ENCODE peak calls at places on chromosomes 4 and X, in five cellular contexts. D is ascending aorta, F is adipocyte, P is Panc1, I is HepG2. B is an unnamed sample.

GRCh38 chr4:54217642-54218486 is 11.2 kb upstream of the PDGFRA start:
- DNase-seq in I (peak; percentile 52), D (no peak), F (peak; percentile 96), P (peak; percentile 80), B (no peak)

GRCh38 chr4:186020106-186020792 is 48.7 kb upstream of the TLR3 start:
- DNase-seq in I (no peak), P (no peak), D (no peak), F (no peak), B (no peak)

GRCh38 chr4:9996319-9997110 is 24.8 kb downstream of the SLC2A9 start:
- DNase-seq in D (no peak), I (no peak), P (no peak), F (peak; percentile 17), B (no peak)

GRCh38 chr4:77074961-77075855 is 581 bp downstream of the CCNI start:
- DNase-seq in I (peak; percentile 70), D (peak; percentile 49), P (no peak), F (peak; percentile 76), B (peak; percentile 73)

GRCh38 chr4:139207873-139208403 is 30.9 kb upstream of the ELF2 start:
- DNase-seq in P (no peak), F (no peak), D (no peak), I (no peak), B (no peak)

GRCh38 chrX:2486476-2487133 is 14.2 kb downstream of the DHRSX start:
- DNase-seq in D (no peak), P (no peak), F (no peak), I (no peak), B (no peak)

GRCh38 chrX:14927391-14927790 is 54.2 kb downstream of the MOSPD2 start:
- DNase-seq in I (no peak), F (peak; percentile 70), D (no peak), P (no peak), B (no peak)

GRCh38 chrX:74458738-74459137 is 37.4 kb downstream of the SLC16A2 start:
- DNase-seq in P (peak; percentile 18), F (peak; percentile 70), I (no peak), D (no peak), B (no peak)

GRCh38 chr4:84952004-84952403 is 14.5 kb downstream of the WDFY3 start:
- DNase-seq in F (peak; percentile 56), D (no peak), I (peak; percentile 62), P (peak; percentile 18), B (no peak)

GRCh38 chr4:13535118-13535517 is 9.2 kb downstream of the NKX3-2 start:
- DNase-seq in P (no peak), D (no peak), F (no peak), I (no peak), B (no peak)

GRCh38 chr4:53734584-53735363 is 143.5 kb upstream of the LNX1 start:
- DNase-seq in F (peak; percentile 59), D (no peak), I (no peak), P (no peak), B (no peak)

GRCh38 chr4:94757192-94758140 is at the start of gene BMPR1B:
- DNase-seq in F (peak; percentile 83), D (no peak), I (no peak), P (no peak), B (no peak)

GRCh38 chrX:40132751-40133150 is 35.0 kb upstream of the BCOR start:
- DNase-seq in P (no peak), D (no peak), I (no peak), F (peak; percentile 70), B (no peak)

GRCh38 chr4:102564399-102564921 is 63.3 kb downstream of the NFKB1 start:
- DNase-seq in D (no peak), I (no peak), F (no peak), P (no peak), B (no peak)

GRCh38 chr4:72208421-72209075 is 176.7 kb downstream of the NPFFR2 start:
- DNase-seq in I (no peak), D (no peak), P (no peak), F (no peak), B (no peak)

GRCh38 chrX:72306085-72306801 is 529 bp upstream of the CITED1 start:
- DNase-seq in F (peak; percentile 27), D (no peak), P (no peak), I (no peak), B (no peak)

GRCh38 chrX:38212246-38212645 is 8.4 kb downstream of the SRPX start:
- DNase-seq in I (no peak), F (no peak), P (no peak), D (no peak), B (no peak)

GRCh38 chr4:54661686-54662085 is 3.9 kb downstream of the KIT start:
- DNase-seq in F (peak; percentile 94), I (no peak), D (no peak), P (no peak), B (no peak)

GRCh38 chrX:134551365-134552095 is 91.6 kb downstream of the HPRT1 start:
- DNase-seq in D (no peak), I (no peak), F (peak; percentile 61), P (no peak), B (no peak)

GRCh38 chr4:98958065-98958464 is 29.1 kb upstream of the EIF4E start:
- DNase-seq in F (no peak), P (no peak), I (no peak), D (no peak), B (no peak)

GRCh38 chr4:182338059-182338458 is 94.9 kb downstream of the TENM3 start:
- DNase-seq in P (no peak), F (peak; percentile 43), I (no peak), D (no peak), B (no peak)

GRCh38 chr4:66014146-66014765 is 344.0 kb upstream of the EPHA5 start:
- DNase-seq in F (no peak), D (no peak), P (no peak), I (peak; percentile 16), B (no peak)

GRCh38 chr4:138488527-138488926 is 246.4 kb upstream of the SLC7A11 start:
- DNase-seq in I (no peak), D (no peak), P (no peak), F (no peak), B (no peak)

DNA sequence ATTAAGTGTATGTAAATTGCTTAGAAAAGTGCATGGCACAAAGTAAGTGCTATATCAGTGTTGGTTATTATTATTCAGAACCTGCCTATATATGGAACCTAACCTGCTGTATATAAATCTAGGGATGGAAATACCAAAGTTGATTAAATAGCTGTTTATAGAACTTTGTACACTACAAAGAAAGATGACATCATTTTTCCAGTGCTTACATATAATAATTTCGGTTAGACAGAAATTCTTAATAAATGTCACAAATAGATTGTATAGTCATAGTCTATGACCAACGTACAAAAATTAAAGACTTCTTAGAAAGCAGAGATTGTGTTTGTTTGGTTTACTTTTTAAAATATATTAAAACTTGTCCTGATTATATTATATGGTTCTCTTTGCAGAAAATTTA is 4.4 kb downstream of the GYPB start:
- DNase-seq in F (no peak), D (no peak), I (no peak), P (no peak), B (no peak)
- H3K4me3 ChIP-seq in F (no peak overlapping the region), D (no peak overlapping the region), I (no peak overlapping the region), P (no peak overlapping the region), B (no peak overlapping the region)

GRCh38 chr4:156956359-156956758 is 15.2 kb downstream of the PDGFC start:
- DNase-seq in F (no peak), I (no peak), P (no peak), D (no peak), B (no peak)

GRCh38 chr4:156957558-156957957 is 14.0 kb downstream of the PDGFC start:
- DNase-seq in D (no peak), I (no peak), P (no peak), F (no peak), B (no peak)

GRCh38 chr4:156956947-156957346 is 14.7 kb downstream of the PDGFC start:
- DNase-seq in P (no peak), F (no peak), I (no peak), D (no peak), B (no peak)

GRCh38 chr4:156959298-156959702 is 12.3 kb downstream of the PDGFC start:
- DNase-seq in P (no peak), F (peak; percentile 72), D (no peak), I (no peak), B (no peak)

DNA sequence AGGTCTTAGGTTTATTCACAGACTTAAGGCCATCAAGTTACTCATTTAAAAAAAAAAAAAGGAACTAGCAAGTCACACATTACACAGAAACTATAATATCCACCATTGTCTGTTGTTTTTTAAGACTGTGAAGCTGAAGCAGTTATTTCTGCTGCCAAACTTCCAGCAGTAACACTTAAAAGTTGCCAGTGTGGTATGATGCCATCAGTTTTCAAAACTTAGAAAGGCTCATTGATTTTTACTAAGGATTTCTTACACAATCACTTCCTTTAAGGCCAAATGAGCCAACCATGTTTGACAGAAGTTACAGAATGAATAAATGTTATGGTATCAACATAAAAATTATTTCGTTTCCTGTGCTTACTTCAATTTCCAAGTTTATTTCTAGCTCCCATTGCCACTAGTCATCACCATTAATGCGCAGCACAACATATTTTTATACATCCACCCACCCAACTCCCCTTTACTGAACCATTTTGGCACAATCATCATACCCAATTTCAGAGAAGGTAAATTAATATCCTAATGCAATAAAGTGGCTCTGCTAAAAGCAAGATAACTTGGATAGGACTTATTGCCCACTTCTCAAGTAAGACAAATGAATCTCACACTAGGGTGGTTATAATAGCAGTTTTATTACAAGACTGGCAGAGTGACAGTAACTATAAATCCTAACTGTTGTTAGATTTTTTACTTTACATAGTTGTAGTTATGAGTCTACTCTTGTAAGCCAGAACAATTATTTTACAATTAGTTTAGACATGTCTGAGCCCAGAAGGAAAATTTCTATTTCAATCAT is 13.1 kb downstream of the PDGFC start:
- DNase-seq in F (peak; percentile 50), I (no peak), P (no peak), D (no peak), B (no peak)
- H3K4me1 ChIP-seq in F (peaks cover 22% of the 10 kb centered on the region), I (peaks cover 39% of the 10 kb centered on the region), P (peaks cover 50% of the 10 kb centered on the region), D (peaks cover 52% of the 10 kb centered on the region), B (no peaks in the 10 kb centered on the region)

GRCh38 chr4:153126137-153126536 is 78.1 kb upstream of the TRIM2 start:
- DNase-seq in I (no peak), P (no peak), F (no peak), D (no peak), B (no peak)

GRCh38 chr4:153131478-153132069 is 72.7 kb upstream of the TRIM2 start:
- DNase-seq in F (no peak), I (no peak), P (no peak), D (no peak), B (no peak)

GRCh38 chr4:153122855-153123254 is 81.4 kb upstream of the TRIM2 start:
- DNase-seq in D (no peak), I (no peak), F (no peak), P (no peak), B (no peak)

GRCh38 chr4:153127773-153128494 is 76.3 kb upstream of the TRIM2 start:
- DNase-seq in D (no peak), F (peak; percentile 95), I (peak; percentile 67), P (no peak), B (peak; percentile 71)
- H3K4me3 ChIP-seq in D (peak overlapping the region; percentile 29), F (peak overlapping the region; percentile 58), I (no peak overlapping the region), P (no peak overlapping the region), B (no peak overlapping the region)

DNA sequence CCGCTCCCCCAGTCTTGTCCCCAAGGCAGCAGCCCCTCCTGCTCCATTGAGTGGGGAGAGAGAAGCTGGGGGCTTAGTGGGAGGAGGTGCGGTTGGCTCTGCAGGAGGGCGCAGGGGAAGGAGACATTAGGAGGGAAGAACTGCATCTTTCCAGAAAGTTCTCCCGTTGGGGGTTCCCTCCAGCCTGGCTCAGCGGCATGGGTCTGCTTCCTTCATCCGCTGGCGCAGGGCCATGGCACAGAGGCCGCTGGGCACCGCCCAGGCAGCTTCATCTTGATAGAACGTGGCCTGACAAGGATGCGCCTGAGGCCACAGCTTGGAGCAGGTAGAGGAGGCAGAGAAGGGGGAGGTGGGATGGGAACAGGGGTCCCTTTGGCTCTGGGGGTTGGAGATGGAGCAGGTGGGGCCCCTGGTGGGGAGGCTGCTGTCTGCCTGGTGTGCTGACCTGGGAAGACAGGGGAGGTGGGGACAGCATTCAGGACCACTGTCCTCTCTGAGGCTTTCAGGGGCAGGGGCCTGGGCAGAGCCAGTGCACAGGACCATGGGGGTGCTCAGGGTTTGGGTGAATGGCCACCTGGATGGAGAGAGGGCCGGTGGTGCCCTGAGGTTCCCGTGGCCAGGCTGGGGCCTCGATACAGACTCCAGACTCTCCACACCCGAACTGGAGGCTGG is 12.1 kb downstream of the DOK7 start:
- DNase-seq in I (no peak), F (no peak), D (no peak), P (no peak), B (no peak)
- H3K4me1 ChIP-seq in I (peaks cover 17% of the 10 kb centered on the region), F (no peaks in the 10 kb centered on the region), D (no peaks in the 10 kb centered on the region), P (no peaks in the 10 kb centered on the region), B (no peaks in the 10 kb centered on the region)